ENCODE peak calls at places on chromosomes 13 and 19, in six cellular contexts. O is SJSA1; M is fibroblast of mammary gland; C is HT-29; L is stimulated activated CD4-positive, alpha-beta T cell treated with anti-CD3 and anti-CD28 coated beads, Interleukin-1b, Interleukin-23, amount 100 ng/mL, for 1 hour; P is activated T-cell treated with anti-CD3 and anti-CD28 coated beads, Interleukin-2, amount 50 U/mL, for 1 hour. G is an unnamed sample.

GRCh38 chr19:27742041-27742440 is 1470.9 kb downstream of the UQCRFS1 start:
- DNase-seq in O (no peak), M (no peak), C (no peak), L (no peak), P (no peak), G (no peak)

GRCh38 chr13:46490129-46490528 is 62.8 kb upstream of the LRCH1 start:
- DNase-seq in O (no peak), M (no peak), C (no peak), L (no peak), P (no peak), G (no peak)

GRCh38 chr19:13104848-13105646 is 2.4 kb upstream of the LYL1 start:
- DNase-seq in O (no peak), M (no peak), C (no peak), L (no peak), P (no peak), G (no peak)

GRCh38 chr13:73394066-73394465 is 335.3 kb downstream of the KLF5 start:
- DNase-seq in O (no peak), M (no peak), C (no peak), L (no peak), P (no peak), G (no peak)

GRCh38 chr19:55244004-55244680 is 14.7 kb downstream of the PPP6R1 start:
- DNase-seq in O (no peak), M (no peak), C (no peak), L (no peak), P (no peak), G (no peak)

GRCh38 chr13:113814435-113814821 is 49.4 kb downstream of the GAS6 start:
- DNase-seq in O (peak), M (no peak), C (no peak), L (no peak), P (no peak), G (peak)

GRCh38 chr19:30314056-30314804 is 58.0 kb upstream of the ZNF536 start:
- DNase-seq in O (no peak), M (no peak), C (no peak), L (no peak), P (no peak), G (no peak)

GRCh38 chr19:39795001-39795400 is 16.3 kb downstream of the LEUTX start:
- DNase-seq in O (no peak), M (no peak), C (no peak), L (no peak), P (no peak), G (no peak)

GRCh38 chr19:11530432-11530831 is 1.5 kb upstream of the ECSIT start:
- DNase-seq in O (no peak), M (peak), C (peak), L (no peak), P (peak), G (peak)

GRCh38 chr13:33184131-33184485 is 101.4 kb downstream of the STARD13 start:
- DNase-seq in O (no peak), M (no peak), C (no peak), L (no peak), P (no peak), G (no peak)

GRCh38 chr19:29526730-29527499 is 1.1 kb downstream of the VSTM2B start:
- DNase-seq in O (no peak), M (no peak), C (no peak), L (no peak), P (no peak), G (no peak)

GRCh38 chr13:77896536-77896935 is 22.1 kb downstream of the EDNRB start:
- DNase-seq in O (no peak), M (peak), C (no peak), L (no peak), P (no peak), G (peak)

GRCh38 chr13:43905435-43906031 is 25.8 kb downstream of the LACC1 start:
- DNase-seq in O (peak), M (peak), C (peak), L (no peak), P (no peak), G (peak)

GRCh38 chr19:3207466-3208242 is 16.8 kb upstream of the CELF5 start:
- DNase-seq in O (no peak), M (no peak), C (no peak), L (no peak), P (no peak), G (peak)